ENCODE peak calls at places on chromosomes 1 and 21, in nine cellular contexts. Q, K, X, I, J, H, S, E and O are unnamed samples.

GRCh38 chr1:201535046-201535777 is 3.7 kb upstream of the NAV1 start:
- DNase-seq in Q (no peak), K (no peak), X (peak), I (no peak), J (peak), H (no peak), S (no peak), E (no peak), O (no peak)

GRCh38 chr1:230328342-230329015 is 97.7 kb downstream of the PGBD5 start:
- DNase-seq in Q (no peak), K (no peak), X (no peak), I (no peak), J (no peak), H (no peak), S (no peak), E (no peak), O (no peak)

GRCh38 chr21:35015435-35016024 is 33.6 kb downstream of the RUNX1 start:
- DNase-seq in Q (no peak), K (no peak), X (no peak), I (no peak), J (no peak), H (no peak), S (no peak), E (no peak), O (no peak)

GRCh38 chr21:45709696-45710268 is 66.3 kb downstream of the PCBP3 start:
- DNase-seq in Q (no peak), K (no peak), X (no peak), I (no peak), J (no peak), H (no peak), S (no peak), E (no peak), O (no peak)

GRCh38 chr1:53155534-53155933 is 13.1 kb upstream of the SLC1A7 start:
- DNase-seq in Q (no peak), K (no peak), X (no peak), I (no peak), J (no peak), H (no peak), S (no peak), E (no peak), O (no peak)

GRCh38 chr21:44332383-44332782 is 6.8 kb downstream of the CFAP410 start:
- DNase-seq in Q (no peak), K (no peak), X (no peak), I (no peak), J (no peak), H (no peak), S (no peak), E (no peak), O (no peak)

GRCh38 chr1:22141493-22141892 is 1.4 kb downstream of the WNT4 start:
- DNase-seq in Q (no peak), K (no peak), X (peak), I (no peak), J (no peak), H (no peak), S (no peak), E (no peak), O (no peak)

GRCh38 chr1:43073490-43074230 is 98.4 kb downstream of the EBNA1BP2 start:
- DNase-seq in Q (peak), K (peak), X (peak), I (peak), J (peak), H (peak), S (peak), E (peak), O (peak)

GRCh38 chr1:168728452-168729404 is at the start of gene DPT:
- DNase-seq in Q (no peak), K (no peak), X (no peak), I (no peak), J (peak), H (no peak), S (no peak), E (no peak), O (no peak)

GRCh38 chr1:69739181-69739580 is 171.5 kb downstream of the LRRC7 start:
- DNase-seq in Q (no peak), K (no peak), X (peak), I (no peak), J (no peak), H (no peak), S (no peak), E (no peak), O (no peak)

GRCh38 chr1:180213401-180214177 is 16.5 kb upstream of the LHX4 start:
- DNase-seq in Q (no peak), K (peak), X (no peak), I (no peak), J (no peak), H (no peak), S (peak), E (peak), O (no peak)

GRCh38 chr1:203557390-203557789 is 63.4 kb downstream of the OPTC start:
- DNase-seq in Q (no peak), K (no peak), X (no peak), I (no peak), J (peak), H (no peak), S (no peak), E (no peak), O (no peak)

GRCh38 chr1:245791410-245792312 is 636.9 kb downstream of the KIF26B start:
- DNase-seq in Q (no peak), K (no peak), X (no peak), I (no peak), J (peak), H (no peak), S (no peak), E (no peak), O (no peak)

GRCh38 chr1:41385398-41386189 is 24.4 kb downstream of the FOXO6 start:
- DNase-seq in Q (no peak), K (no peak), X (no peak), I (no peak), J (no peak), H (no peak), S (no peak), E (no peak), O (no peak)

GRCh38 chr1:230857077-230857476 is 11.2 kb downstream of the C1orf198 start:
- DNase-seq in Q (no peak), K (no peak), X (peak), I (no peak), J (no peak), H (no peak), S (no peak), E (no peak), O (no peak)

GRCh38 chr1:27402349-27402754 is 9.9 kb downstream of the GPR3 start:
- DNase-seq in Q (peak), K (peak), X (peak), I (peak), J (peak), H (peak), S (no peak), E (no peak), O (no peak)

GRCh38 chr1:96808186-96808585 is 86.6 kb downstream of the PTBP2 start:
- DNase-seq in Q (no peak), K (no peak), X (peak), I (no peak), J (peak), H (no peak), S (no peak), E (no peak), O (no peak)

GRCh38 chr1:156480411-156481192 is 20.0 kb downstream of the MEF2D start:
- DNase-seq in Q (peak), K (peak), X (peak), I (peak), J (no peak), H (peak), S (peak), E (peak), O (no peak)

GRCh38 chr1:26296340-26297056 is 9.9 kb downstream of the UBXN11 start:
- DNase-seq in Q (no peak), K (no peak), X (no peak), I (no peak), J (no peak), H (no peak), S (no peak), E (no peak), O (no peak)

GRCh38 chr1:224582041-224582440 is 34.1 kb upstream of the CNIH3 start:
- DNase-seq in Q (no peak), K (no peak), X (peak), I (no peak), J (no peak), H (no peak), S (no peak), E (no peak), O (no peak)

GRCh38 chr1:31855038-31855845 is 39.4 kb upstream of the SPOCD1 start:
- DNase-seq in Q (no peak), K (no peak), X (peak), I (no peak), J (peak), H (no peak), S (no peak), E (no peak), O (no peak)

GRCh38 chr1:28807046-28807445 is 4.9 kb upstream of the OPRD1 start:
- DNase-seq in Q (no peak), K (no peak), X (no peak), I (no peak), J (no peak), H (no peak), S (no peak), E (no peak), O (no peak)

GRCh38 chr21:44759628-44760285 is 41.9 kb downstream of the UBE2G2 start:
- DNase-seq in Q (no peak), K (no peak), X (no peak), I (no peak), J (no peak), H (no peak), S (no peak), E (no peak), O (no peak)

GRCh38 chr1:163072658-163073057 is 3.5 kb downstream of the RGS4 start:
- DNase-seq in Q (no peak), K (no peak), X (peak), I (no peak), J (peak), H (no peak), S (no peak), E (no peak), O (no peak)

GRCh38 chr1:23367451-23367790 is 2.2 kb downstream of the ZNF436 start:
- DNase-seq in Q (no peak), K (no peak), X (no peak), I (no peak), J (no peak), H (no peak), S (no peak), E (no peak), O (no peak)

GRCh38 chr1:43835141-43836021 is 98.2 kb upstream of the ARTN start:
- DNase-seq in Q (no peak), K (no peak), X (peak), I (no peak), J (peak), H (no peak), S (no peak), E (no peak), O (no peak)

GRCh38 chr1:159889821-159890252 is 10.1 kb downstream of the CFAP45 start:
- DNase-seq in Q (no peak), K (peak), X (peak), I (no peak), J (peak), H (no peak), S (peak), E (no peak), O (no peak)

GRCh38 chr1:180742663-180743062 is 110.8 kb downstream of the XPR1 start:
- DNase-seq in Q (no peak), K (no peak), X (no peak), I (no peak), J (no peak), H (no peak), S (no peak), E (no peak), O (no peak)

GRCh38 chr1:13956386-13956785 is 256.4 kb downstream of the PRDM2 start:
- DNase-seq in Q (no peak), K (no peak), X (peak), I (no peak), J (peak), H (no peak), S (no peak), E (no peak), O (no peak)

GRCh38 chr1:201536542-201536941 is 2.4 kb upstream of the NAV1 start:
- DNase-seq in Q (no peak), K (no peak), X (peak), I (no peak), J (peak), H (no peak), S (no peak), E (no peak), O (no peak)

GRCh38 chr1:65467536-65467935 is 47.1 kb downstream of the LEPR start:
- DNase-seq in Q (peak), K (peak), X (peak), I (no peak), J (no peak), H (no peak), S (no peak), E (no peak), O (no peak)

GRCh38 chr1:196063307-196063706 is 544.9 kb downstream of the KCNT2 start:
- DNase-seq in Q (no peak), K (no peak), X (peak), I (no peak), J (peak), H (no peak), S (no peak), E (no peak), O (no peak)

GRCh38 chr1:196063952-196064351 is 544.3 kb downstream of the KCNT2 start:
- DNase-seq in Q (no peak), K (no peak), X (peak), I (no peak), J (no peak), H (no peak), S (no peak), E (no peak), O (no peak)

GRCh38 chr1:196056966-196057365 is 551.3 kb downstream of the KCNT2 start:
- DNase-seq in Q (no peak), K (no peak), X (no peak), I (no peak), J (no peak), H (no peak), S (no peak), E (no peak), O (no peak)

GRCh38 chr1:196060539-196060938 is 547.7 kb downstream of the KCNT2 start:
- DNase-seq in Q (no peak), K (no peak), X (no peak), I (no peak), J (no peak), H (no peak), S (no peak), E (no peak), O (no peak)

DNA sequence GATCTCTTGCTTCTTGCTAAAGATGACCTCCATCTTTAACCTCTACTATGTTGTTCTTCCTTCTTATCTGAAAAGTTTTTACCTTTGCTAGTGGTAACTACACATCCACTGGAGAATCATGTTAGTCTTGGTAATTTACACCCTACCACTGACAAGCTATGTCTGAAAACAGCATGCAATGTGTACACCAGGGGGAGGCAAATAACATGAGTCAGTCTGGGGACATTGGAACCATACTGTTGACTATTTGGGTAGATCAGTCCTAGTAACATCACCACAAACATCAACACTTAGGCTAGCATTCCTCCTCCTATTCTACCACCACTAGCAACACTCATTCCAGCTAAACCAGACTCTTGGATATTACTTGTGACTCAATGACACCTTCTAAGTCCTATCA is 549.0 kb downstream of the KCNT2 start:
- DNase-seq in Q (no peak), K (no peak), X (no peak), I (no peak), J (no peak), H (no peak), S (no peak), E (no peak), O (no peak)
- TF ChIP-seq CTCF in Q (no peak), K (no peak), X (peak), I (no peak), J (no peak), H (no peak), S (no peak), E (no peak), O (no peak)

GRCh38 chr1:94329986-94330385 is 88.2 kb upstream of the ABCD3 start:
- DNase-seq in Q (no peak), K (peak), X (peak), I (no peak), J (peak), H (no peak), S (no peak), E (no peak), O (no peak)
- TF ChIP-seq CTCF in Q (peak), K (no peak), X (peak), I (peak), J (peak), H (peak), S (no peak), E (peak), O (no peak)

GRCh38 chr1:248858096-248858890 is 592 bp downstream of the ZNF692 start:
- DNase-seq in Q (peak), K (peak), X (peak), I (peak), J (peak), H (peak), S (peak), E (peak), O (no peak)
- TF ChIP-seq CTCF in Q (peak), K (peak), X (peak), I (no peak), J (peak), H (peak), S (peak), E (peak), O (no peak)

DNA sequence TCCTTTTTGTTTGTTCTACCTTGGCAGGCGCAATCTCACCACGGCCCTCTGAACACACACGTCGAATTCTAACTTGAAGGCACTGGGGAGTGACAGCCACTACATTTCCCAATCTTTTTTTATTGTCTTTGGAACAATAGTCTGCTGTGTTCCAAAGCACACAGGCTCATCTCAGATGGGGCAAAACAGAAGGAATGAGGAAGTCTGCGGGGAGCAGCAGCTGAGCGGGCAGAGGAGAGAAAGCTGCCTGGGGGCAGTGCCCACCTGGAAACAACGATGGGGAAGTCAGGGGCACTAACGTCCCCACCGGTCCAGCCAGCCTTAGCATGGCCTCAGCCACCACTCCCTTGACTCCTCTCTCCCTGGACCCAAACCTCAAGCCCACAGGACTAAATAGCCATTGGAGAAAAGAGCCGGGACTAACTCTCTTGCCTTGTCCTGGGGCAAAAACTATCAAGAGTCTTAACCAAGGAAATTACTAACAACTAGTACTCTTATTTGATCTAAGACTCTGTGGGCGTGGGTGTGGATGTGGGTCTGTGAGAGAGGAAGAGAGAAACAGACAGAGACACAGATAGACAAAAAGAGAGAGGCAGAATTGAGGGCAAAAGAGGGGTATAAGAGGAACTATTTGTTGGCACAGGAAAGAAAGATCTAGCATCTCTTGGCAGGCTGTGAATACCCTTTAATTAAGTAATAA is 34.2 kb downstream of the SYF2 start:
- DNase-seq in Q (no peak), K (no peak), X (no peak), I (no peak), J (peak), H (no peak), S (no peak), E (no peak), O (no peak)
- TF ChIP-seq CTCF in Q (no peak), K (no peak), X (no peak), I (no peak), J (no peak), H (no peak), S (no peak), E (no peak), O (no peak)

GRCh38 chr1:54498383-54499096 is 49.5 kb upstream of the ACOT11 start:
- DNase-seq in Q (no peak), K (no peak), X (peak), I (no peak), J (no peak), H (no peak), S (no peak), E (no peak), O (no peak)

GRCh38 chr1:54501849-54502248 is 46.2 kb upstream of the ACOT11 start:
- DNase-seq in Q (no peak), K (no peak), X (no peak), I (no peak), J (no peak), H (no peak), S (no peak), E (no peak), O (no peak)

GRCh38 chr1:54500030-54500389 is 48.0 kb upstream of the ACOT11 start:
- DNase-seq in Q (peak), K (no peak), X (no peak), I (no peak), J (no peak), H (no peak), S (no peak), E (no peak), O (no peak)

GRCh38 chr1:54497338-54497737 is 50.7 kb upstream of the ACOT11 start:
- DNase-seq in Q (no peak), K (no peak), X (no peak), I (no peak), J (no peak), H (no peak), S (no peak), E (no peak), O (no peak)

DNA sequence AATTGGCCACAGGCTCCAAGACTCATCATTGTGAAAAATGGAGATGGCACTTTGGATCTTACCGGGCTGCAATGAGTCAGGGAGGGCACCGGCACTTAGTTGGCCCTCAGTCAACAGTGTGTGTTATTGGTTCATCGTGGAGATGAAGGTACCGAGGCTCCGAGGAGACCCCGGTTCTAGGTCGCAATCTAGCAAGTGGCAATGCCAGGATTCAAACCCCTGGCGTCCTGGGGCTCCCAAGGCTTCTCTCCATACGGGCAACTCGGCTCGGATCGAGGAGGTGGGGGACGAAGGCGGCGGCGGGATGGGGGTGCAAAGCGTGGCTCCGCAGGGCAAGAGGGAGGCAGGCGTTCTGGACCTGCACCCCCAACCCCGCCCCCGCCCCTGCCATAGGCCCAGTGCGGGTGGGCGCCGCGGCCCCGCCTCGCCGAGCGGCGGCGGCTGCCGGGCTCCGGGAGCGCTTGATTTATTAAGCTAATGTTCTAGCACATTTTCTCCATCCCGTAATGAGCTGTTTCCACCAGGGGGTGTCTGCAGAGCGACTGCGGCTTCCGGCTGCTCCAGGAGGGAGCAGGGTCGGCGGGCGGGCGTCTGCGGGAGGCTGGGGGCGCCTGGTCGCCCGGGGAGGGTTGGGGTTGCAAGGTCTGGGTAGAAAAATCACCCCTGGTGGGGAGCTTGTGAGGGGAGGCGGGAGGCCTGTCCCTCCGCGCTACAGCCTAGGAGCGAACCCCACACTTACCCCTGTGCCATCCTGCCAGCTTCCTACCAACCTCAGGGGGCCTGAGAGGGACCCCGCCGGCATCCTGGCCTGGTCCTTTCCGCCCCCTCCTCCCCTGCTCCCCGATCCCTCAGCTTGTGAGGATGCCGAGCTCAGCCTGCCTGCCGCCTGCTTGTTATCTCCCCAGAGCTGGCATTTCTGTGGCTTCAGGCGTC is 48.7 kb upstream of the ACOT11 start:
- DNase-seq in Q (peak), K (no peak), X (peak), I (peak), J (peak), H (no peak), S (no peak), E (peak), O (no peak)
- TF ChIP-seq CTCF in Q (peak), K (peak), X (peak), I (peak), J (peak), H (peak), S (peak), E (peak), O (no peak)